ENCODE peak calls at places on chromosome 17, in nine cellular contexts. J is heart left ventricle; O is mucosa of gallbladder; R is stimulated activated CD4-positive, alpha-beta T cell treated with anti-CD3 and anti-CD28 coated beads, Interleukin-15, amount 100 ng/mL, for 24 hours; U is right lobe of liver; T is T-helper 2 cell; I is ELF-1; D is ACHN; L is C1 segment of cervical spinal cord. Q is an unnamed sample.

GRCh38 chr17:65177901-65178300 is 40.7 kb downstream of the RGS9 start:
- DNase-seq in J (no peak), O (no peak), R (no peak), U (no peak), T (no peak), I (no peak), D (peak), L (no peak), Q (no peak)

GRCh38 chr17:61461586-61461966 is 9.4 kb downstream of the TBX4 start:
- DNase-seq in J (no peak), O (no peak), R (no peak), U (no peak), T (no peak), I (no peak), D (no peak), L (no peak), Q (no peak)

GRCh38 chr17:26765860-26766709 is 527.8 kb upstream of the WSB1 start:
- DNase-seq in J (no peak), O (no peak), R (no peak), U (no peak), T (no peak), I (no peak), D (no peak), L (no peak), Q (no peak)

GRCh38 chr17:39634384-39634871 is 2.5 kb upstream of the STARD3 start:
- DNase-seq in J (no peak), O (no peak), R (peak), U (no peak), T (no peak), I (peak), D (peak), L (peak), Q (no peak)

GRCh38 chr17:47800686-47801085 is 20.9 kb downstream of the OSBPL7 start:
- DNase-seq in J (no peak), O (no peak), R (no peak), U (no peak), T (no peak), I (no peak), D (no peak), L (no peak), Q (no peak)

GRCh38 chr17:39927928-39928867 is 666 bp downstream of the LRRC3C start:
- DNase-seq in J (peak), O (peak), R (no peak), U (peak), T (no peak), I (no peak), D (peak), L (peak), Q (no peak)

GRCh38 chr17:64780096-64781012 is 118.2 kb upstream of the SMURF2 start:
- DNase-seq in J (peak), O (peak), R (peak), U (peak), T (peak), I (peak), D (peak), L (peak), Q (no peak)

GRCh38 chr17:38568274-38568673 is 37.5 kb downstream of the SRCIN1 start:
- DNase-seq in J (no peak), O (no peak), R (no peak), U (no peak), T (no peak), I (peak), D (no peak), L (peak), Q (no peak)

GRCh38 chr17:13638855-13639458 is 37.2 kb upstream of the HS3ST3A1 start:
- DNase-seq in J (no peak), O (no peak), R (peak), U (no peak), T (no peak), I (peak), D (no peak), L (no peak), Q (no peak)

GRCh38 chr17:44693609-44694008 is 4.0 kb upstream of the CCDC43 start:
- DNase-seq in J (no peak), O (no peak), R (no peak), U (no peak), T (no peak), I (no peak), D (no peak), L (no peak), Q (no peak)

GRCh38 chr17:15463363-15463762 is 4.1 kb downstream of the CDRT4 start:
- DNase-seq in J (no peak), O (peak), R (no peak), U (no peak), T (no peak), I (peak), D (peak), L (peak), Q (no peak)

GRCh38 chr17:73770115-73770848 is 126.0 kb upstream of the SDK2 start:
- DNase-seq in J (peak), O (peak), R (no peak), U (peak), T (no peak), I (no peak), D (peak), L (peak), Q (peak)

GRCh38 chr17:8954339-8954738 is 11.2 kb downstream of the PIK3R5 start:
- DNase-seq in J (peak), O (peak), R (peak), U (peak), T (peak), I (peak), D (no peak), L (peak), Q (no peak)

GRCh38 chr17:46943511-46944393 is 20.8 kb downstream of the GOSR2 start:
- DNase-seq in J (no peak), O (no peak), R (peak), U (peak), T (no peak), I (peak), D (no peak), L (peak), Q (no peak)